ENCODE peak calls at places on chromosomes 7 and 10, in four cellular contexts. D is K562, P is SK-N-SH, Z is H1. G is an unnamed sample.

GRCh38 chr7:129702316-129702715 is 90.8 kb downstream of the NRF1 start:
- DNase-seq in Z (no peak), D (no peak), P (no peak), G (no peak)

GRCh38 chr10:28661035-28661434 is 16.3 kb upstream of the BAMBI start:
- DNase-seq in D (no peak), P (no peak), Z (no peak), G (no peak)

GRCh38 chr7:70243443-70243842 is 645.2 kb downstream of the AUTS2 start:
- DNase-seq in D (no peak), Z (no peak), P (no peak), G (no peak)

GRCh38 chr7:117308891-117309290 is 14.0 kb downstream of the WNT2 start:
- DNase-seq in Z (no peak), D (no peak), P (no peak), G (no peak)

GRCh38 chr7:159050703-159051102 is 94.0 kb downstream of the VIPR2 start:
- DNase-seq in D (no peak), P (no peak), Z (no peak), G (no peak)

GRCh38 chr7:13874783-13875182 is 114.7 kb downstream of the ETV1 start:
- DNase-seq in P (no peak), D (no peak), Z (no peak), G (no peak)

GRCh38 chr10:31011660-31012022 is 20.0 kb downstream of the ZNF438 start:
- DNase-seq in P (no peak), D (no peak), Z (no peak), G (no peak)

GRCh38 chr7:130227883-130228575 is 20.4 kb downstream of the SSMEM1 start:
- DNase-seq in Z (no peak), P (peak), D (no peak), G (no peak)

GRCh38 chr10:103089493-103089892 is 103.6 kb downstream of the NT5C2 start:
- DNase-seq in D (no peak), Z (no peak), P (no peak), G (no peak)

GRCh38 chr7:28750981-28751380 is 207.1 kb downstream of the TRIL start:
- DNase-seq in Z (no peak), D (no peak), P (no peak), G (no peak)

GRCh38 chr7:24975647-24976260 is 4.2 kb downstream of the OSBPL3 start:
- DNase-seq in Z (no peak), P (no peak), D (no peak), G (no peak)

GRCh38 chr10:112379635-112380296 is 5.8 kb downstream of the ACSL5 start:
- DNase-seq in P (no peak), D (peak), Z (no peak), G (peak)

GRCh38 chr10:31484407-31485135 is 165.6 kb downstream of the ZEB1 start:
- DNase-seq in P (no peak), Z (no peak), D (no peak), G (no peak)

GRCh38 chr10:70053212-70053895 is 708 bp downstream of the MACROH2A2 start:
- DNase-seq in D (no peak), P (peak), Z (peak), G (no peak)

GRCh38 chr10:117139581-117140524 is 1.8 kb upstream of the VAX1 start:
- DNase-seq in Z (peak), P (peak), D (no peak), G (no peak)

GRCh38 chr10:122018951-122019413 is 30.0 kb downstream of the TACC2 start:
- DNase-seq in P (no peak), Z (no peak), D (no peak), G (no peak)

GRCh38 chr7:17939111-17939669 is 1.1 kb downstream of the SNX13 start:
- DNase-seq in P (no peak), Z (no peak), D (no peak), G (no peak)

GRCh38 chr10:52335665-52336064 is 21.6 kb downstream of the DKK1 start:
- DNase-seq in P (no peak), D (no peak), Z (no peak), G (no peak)

GRCh38 chr7:26620352-26620751 is 244.0 kb downstream of the SKAP2 start:
- DNase-seq in Z (peak), D (peak), P (no peak), G (peak)

GRCh38 chr7:117673367-117673766 is 193.5 kb downstream of the CFTR start:
- DNase-seq in P (no peak), D (no peak), Z (peak), G (no peak)

GRCh38 chr7:47080816-47081215 is 501.1 kb downstream of the TNS3 start:
- DNase-seq in P (no peak), Z (no peak), D (no peak), G (no peak)

GRCh38 chr10:54559498-54559897 is 241.5 kb downstream of the PCDH15 start:
- DNase-seq in P (no peak), D (no peak), Z (no peak), G (no peak)

GRCh38 chr10:12768156-12768731 is 233.3 kb downstream of the CCDC3 start:
- DNase-seq in Z (peak), D (no peak), P (no peak), G (no peak)

GRCh38 chr7:104231054-104232046 is 23.5 kb upstream of the ORC5 start:
- DNase-seq in P (peak), D (peak), Z (peak), G (peak)

GRCh38 chr10:12993595-12993994 is 7.9 kb downstream of the CCDC3 start:
- DNase-seq in D (no peak), Z (no peak), P (no peak), G (no peak)

GRCh38 chr7:85719981-85720963 is 533.4 kb upstream of the SEMA3D start:
- DNase-seq in Z (no peak), P (no peak), D (no peak), G (no peak)

GRCh38 chr7:151449990-151450389 is 10.0 kb upstream of the CRYGN start:
- DNase-seq in D (no peak), Z (no peak), P (no peak), G (no peak)

GRCh38 chr10:120600871-120601644 is 144.0 kb downstream of the PLPP4 start:
- DNase-seq in Z (peak), D (peak), P (peak), G (no peak)

GRCh38 chr7:98866341-98866740 is 3.5 kb downstream of the TMEM130 start:
- DNase-seq in D (no peak), Z (no peak), P (no peak), G (no peak)

GRCh38 chr10:5776150-5776880 is 36.9 kb downstream of the GDI2 start:
- DNase-seq in Z (no peak), D (no peak), P (peak), G (no peak)

GRCh38 chr7:75578081-75578480 is 86.0 kb downstream of the SPDYE5 start:
- DNase-seq in P (no peak), D (no peak), Z (no peak), G (no peak)

GRCh38 chr10:68103237-68103866 is 5.9 kb upstream of the MYPN start:
- DNase-seq in D (no peak), Z (no peak), P (no peak), G (no peak)

GRCh38 chr7:46191776-46192175 is 270.7 kb upstream of the IGFBP3 start:
- DNase-seq in P (no peak), D (no peak), Z (no peak), G (no peak)

GRCh38 chr7:44150966-44151678 is 10.0 kb upstream of the MYL7 start:
- DNase-seq in Z (no peak), P (peak), D (no peak), G (no peak)

DNA sequence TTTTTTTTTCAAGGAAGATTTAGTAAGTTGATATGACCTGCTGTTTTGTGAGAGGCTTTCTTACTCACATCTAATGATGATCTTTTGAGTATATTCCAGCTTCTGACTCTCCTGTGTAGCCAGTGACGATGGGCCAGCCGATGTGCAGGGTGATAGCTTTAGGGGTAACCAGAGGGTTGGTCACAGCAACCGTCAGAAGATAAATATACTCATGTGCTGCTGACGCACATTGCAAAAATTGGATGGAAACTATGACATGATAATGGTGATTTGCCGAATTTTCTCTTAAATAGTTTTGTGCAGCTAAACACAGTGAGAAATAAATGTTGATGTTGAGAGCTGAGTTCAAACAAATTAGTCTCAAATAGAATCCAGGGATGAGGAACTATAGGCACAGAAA is 29.5 kb downstream of the R3HCC1L start:
- DNase-seq in P (no peak), D (no peak), Z (no peak), G (no peak)
- TF ChIP-seq SIN3A in P (no peak), D (no peak), Z (no peak), G (no peak)

DNA sequence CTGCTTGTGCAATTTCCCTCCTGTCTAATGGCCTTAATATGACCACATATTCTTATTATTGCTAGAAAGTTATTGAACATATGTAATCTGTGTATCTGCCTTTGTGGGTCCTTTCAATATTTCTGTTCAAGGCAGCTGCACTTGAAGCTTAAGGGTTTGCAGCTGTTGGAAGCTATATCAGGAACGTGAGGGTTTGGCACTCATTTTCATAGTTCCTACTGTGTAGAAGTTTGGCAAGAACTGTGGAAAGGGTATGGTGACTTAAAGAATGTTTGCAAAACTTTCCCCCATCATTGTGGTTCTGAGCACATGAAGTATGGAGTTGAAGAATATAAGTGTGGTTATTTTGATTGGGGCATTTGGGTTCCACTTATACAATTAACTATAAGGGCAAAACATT is 144.7 kb upstream of the SEMA3A start:
- DNase-seq in P (no peak), Z (no peak), D (no peak), G (no peak)
- H2AFZ ChIP-seq in P (no peak), Z (no peak), D (no peak), G (peak)

GRCh38 chr7:97094531-97094930 is 23.0 kb upstream of the SDHAF3 start:
- DNase-seq in Z (no peak), P (no peak), D (no peak), G (no peak)
- TF ChIP-seq SIN3A in Z (no peak), P (no peak), D (no peak), G (no peak)

GRCh38 chr7:99949645-99950228 is 20.3 kb upstream of the GJC3 start:
- DNase-seq in P (no peak), D (no peak), Z (no peak), G (no peak)
- H2AFZ ChIP-seq in P (no peak), D (no peak), Z (no peak), G (no peak)

GRCh38 chr7:1029637-1030443 is 14.5 kb upstream of the GPR146 start:
- DNase-seq in Z (no peak), P (no peak), D (peak), G (no peak)

GRCh38 chr7:1027285-1028043 is 16.9 kb upstream of the GPR146 start:
- DNase-seq in Z (peak), D (peak), P (peak), G (no peak)

GRCh38 chr7:1030444-1031070 is 13.8 kb upstream of the GPR146 start:
- DNase-seq in D (no peak), Z (no peak), P (no peak), G (no peak)

GRCh38 chr7:1028044-1028770 is 16.1 kb upstream of the GPR146 start:
- DNase-seq in D (peak), P (peak), Z (peak), G (peak)

DNA sequence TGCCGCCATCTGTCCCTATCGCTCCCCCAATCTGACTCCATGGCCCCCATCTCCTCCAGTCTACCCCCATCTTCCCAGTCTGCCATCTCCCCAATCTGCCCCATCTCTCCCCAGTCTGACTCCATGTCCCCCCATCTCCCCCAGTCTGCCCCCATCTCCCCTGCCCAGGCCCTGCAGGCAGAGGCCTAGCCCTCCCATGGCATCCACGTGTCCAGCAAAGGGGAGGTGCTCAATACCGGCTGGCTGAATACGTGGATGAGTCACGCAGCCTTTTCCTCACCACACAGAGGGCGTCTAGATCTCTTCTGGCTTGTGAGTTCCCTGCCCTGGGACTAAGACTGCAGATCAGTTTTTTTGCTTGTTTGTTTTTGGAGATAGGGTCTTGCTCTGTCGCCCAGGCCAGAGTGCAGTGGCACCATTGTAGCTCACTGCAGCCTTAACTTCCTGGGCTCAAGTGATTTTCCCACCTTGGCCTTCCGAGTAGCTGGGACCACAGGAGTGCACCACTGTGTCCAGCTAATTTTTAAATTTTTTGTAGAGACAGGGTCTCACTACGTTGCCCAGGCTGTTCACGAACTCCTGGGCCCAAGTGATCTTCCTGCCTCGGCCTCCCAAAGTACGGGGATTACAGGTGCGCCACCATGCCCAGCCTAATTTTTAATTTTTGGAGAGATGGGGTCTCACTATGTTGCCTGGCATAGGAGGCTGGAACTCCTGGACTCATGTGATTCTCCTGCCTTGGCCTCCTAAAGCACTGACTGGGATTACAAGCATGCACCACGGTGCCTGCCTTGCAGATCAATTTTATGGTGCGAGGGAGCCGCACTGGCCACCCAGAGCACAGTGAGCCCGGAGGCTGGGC is 15.3 kb upstream of the GPR146 start:
- DNase-seq in D (peak), Z (no peak), P (peak), G (peak)
- TF ChIP-seq SIN3A in D (no peak), Z (no peak), P (peak), G (peak)

GRCh38 chr10:89466599-89467035 is 52.2 kb downstream of the IFIT5 start:
- DNase-seq in Z (no peak), D (no peak), P (peak), G (peak)
- H2AFZ ChIP-seq in Z (no peak), D (no peak), P (peak), G (peak)

GRCh38 chr10:8803992-8804391 is 749.5 kb downstream of the GATA3 start:
- DNase-seq in Z (no peak), P (no peak), D (no peak), G (no peak)
- TF ChIP-seq SIN3A in Z (no peak), P (no peak), D (no peak), G (no peak)

G was measured in HCT116.